ENCODE peak calls at places on chromosomes 6 and 20, in nine cellular contexts. U is dorsolateral prefrontal cortex, F is CD14-positive monocyte, M is NB4, Q is endothelial cell, T is uterus, G is AG10803, Z is breast epithelium, Y is HFF-Myc. I is an unnamed sample.

GRCh38 chr20:11544029-11544678 is 373.5 kb upstream of the BTBD3 start:
- DNase-seq in U (no peak), Y (peak), Z (no peak), Q (peak), F (no peak), G (peak), T (peak), M (peak), I (peak)

GRCh38 chr6:25122622-25123237 is 156.4 kb upstream of the CARMIL1 start:
- DNase-seq in M (no peak), Z (no peak), U (no peak), T (no peak), Q (no peak), Y (no peak), G (no peak), F (no peak), I (no peak)

GRCh38 chr6:108030223-108030622 is 44.3 kb downstream of the OSTM1 start:
- DNase-seq in Q (no peak), F (no peak), Z (no peak), M (no peak), T (no peak), Y (no peak), G (no peak), U (no peak), I (no peak)

GRCh38 chr20:45969712-45970634 is 2.0 kb downstream of the ZNF335 start:
- DNase-seq in Z (no peak), G (peak), Q (peak), U (peak), Y (peak), F (peak), T (no peak), M (peak), I (peak)

GRCh38 chr20:37516697-37517370 is 4.2 kb upstream of the NNAT start:
- DNase-seq in Q (no peak), U (no peak), T (no peak), F (no peak), G (peak), Y (peak), Z (no peak), M (no peak), I (no peak)

GRCh38 chr6:111154981-111155380 is 67.7 kb downstream of the SLC16A10 start:
- DNase-seq in U (no peak), M (no peak), G (no peak), Z (no peak), Y (no peak), F (no peak), Q (no peak), T (no peak), I (peak)

GRCh38 chr6:81864124-81864523 is 111.6 kb upstream of the TENT5A start:
- DNase-seq in U (no peak), T (no peak), Y (no peak), G (no peak), Q (no peak), M (no peak), Z (no peak), F (no peak), I (no peak)

GRCh38 chr6:116971959-116972358 is 94.9 kb downstream of the RFX6 start:
- DNase-seq in Y (peak), M (peak), F (no peak), G (peak), U (no peak), Z (no peak), T (no peak), Q (peak), I (peak)

GRCh38 chr6:43860285-43860684 is 90.3 kb downstream of the VEGFA start:
- DNase-seq in F (peak), M (no peak), Q (no peak), U (no peak), T (no peak), Y (no peak), Z (no peak), G (no peak), I (no peak)

DNA sequence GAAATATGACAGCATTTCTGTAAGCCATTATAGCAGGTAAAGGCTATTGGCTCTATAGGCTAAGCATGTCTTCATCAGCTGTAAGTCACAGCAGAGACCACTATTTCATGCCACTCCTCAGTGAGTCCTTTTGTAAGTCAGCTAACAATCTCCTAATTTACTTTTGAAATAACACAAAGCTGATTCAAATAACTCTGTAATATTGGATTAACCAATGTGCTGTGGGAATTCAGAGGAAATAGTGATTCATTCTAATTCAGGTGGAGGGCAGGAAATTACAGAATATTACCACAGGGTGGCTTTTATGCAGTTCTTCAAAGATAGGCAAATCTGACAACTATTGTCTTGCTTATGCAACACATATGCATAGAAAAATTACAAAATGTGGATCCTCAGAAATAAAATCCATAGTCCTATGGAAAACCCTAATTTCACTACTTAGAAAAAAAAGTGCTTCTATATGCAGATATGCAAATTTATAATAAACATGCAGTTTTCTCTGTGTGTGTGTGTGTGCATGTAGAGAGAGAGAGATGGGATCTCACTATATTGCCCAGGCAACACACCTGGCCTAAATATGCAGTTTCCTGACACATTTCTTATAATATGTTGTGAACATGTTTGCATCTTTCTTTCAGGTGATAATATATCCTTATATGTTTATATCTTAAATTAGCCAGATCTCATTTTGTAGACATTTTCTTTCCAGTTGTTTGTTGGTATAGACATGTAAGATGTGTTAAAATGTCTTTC is 4.8 kb upstream of the SMIM28 start:
- DNase-seq in Z (no peak), Q (no peak), G (no peak), M (peak), U (no peak), T (no peak), Y (no peak), F (no peak), I (no peak)
- TF ChIP-seq CTCF in Z (no peak), Q (no peak), G (no peak), M (no peak), U (no peak), T (no peak), Y (no peak), F (peak), I (no peak)

GRCh38 chr6:154569136-154569862 is 58.8 kb upstream of the CNKSR3 start:
- DNase-seq in U (no peak), T (no peak), Y (no peak), G (no peak), Z (no peak), Q (no peak), F (no peak), M (no peak), I (no peak)

GRCh38 chr6:154566866-154567265 is 56.4 kb upstream of the CNKSR3 start:
- DNase-seq in Y (no peak), Z (no peak), Q (no peak), M (no peak), U (no peak), F (no peak), T (no peak), G (no peak), I (no peak)

GRCh38 chr6:154570505-154570904 is 60.0 kb upstream of the CNKSR3 start:
- DNase-seq in Z (no peak), Q (no peak), U (no peak), G (no peak), M (no peak), Y (no peak), F (no peak), T (no peak), I (no peak)

GRCh38 chr6:154565331-154565730 is 54.8 kb upstream of the CNKSR3 start:
- DNase-seq in F (no peak), U (no peak), Y (no peak), Z (no peak), G (no peak), T (no peak), Q (no peak), M (no peak), I (no peak)

GRCh38 chr6:154567695-154568220 is 57.3 kb upstream of the CNKSR3 start:
- DNase-seq in F (no peak), Q (no peak), T (no peak), G (no peak), Z (no peak), M (no peak), Y (no peak), U (no peak), I (no peak)
- TF ChIP-seq CTCF in F (no peak), Q (no peak), T (no peak), G (no peak), Z (no peak), M (no peak), Y (no peak), U (no peak), I (no peak)

GRCh38 chr6:70563540-70563939 is 3.2 kb upstream of the SDHAF4 start:
- DNase-seq in Q (no peak), T (peak), M (no peak), U (no peak), F (no peak), Y (no peak), Z (no peak), G (peak), I (no peak)

DNA sequence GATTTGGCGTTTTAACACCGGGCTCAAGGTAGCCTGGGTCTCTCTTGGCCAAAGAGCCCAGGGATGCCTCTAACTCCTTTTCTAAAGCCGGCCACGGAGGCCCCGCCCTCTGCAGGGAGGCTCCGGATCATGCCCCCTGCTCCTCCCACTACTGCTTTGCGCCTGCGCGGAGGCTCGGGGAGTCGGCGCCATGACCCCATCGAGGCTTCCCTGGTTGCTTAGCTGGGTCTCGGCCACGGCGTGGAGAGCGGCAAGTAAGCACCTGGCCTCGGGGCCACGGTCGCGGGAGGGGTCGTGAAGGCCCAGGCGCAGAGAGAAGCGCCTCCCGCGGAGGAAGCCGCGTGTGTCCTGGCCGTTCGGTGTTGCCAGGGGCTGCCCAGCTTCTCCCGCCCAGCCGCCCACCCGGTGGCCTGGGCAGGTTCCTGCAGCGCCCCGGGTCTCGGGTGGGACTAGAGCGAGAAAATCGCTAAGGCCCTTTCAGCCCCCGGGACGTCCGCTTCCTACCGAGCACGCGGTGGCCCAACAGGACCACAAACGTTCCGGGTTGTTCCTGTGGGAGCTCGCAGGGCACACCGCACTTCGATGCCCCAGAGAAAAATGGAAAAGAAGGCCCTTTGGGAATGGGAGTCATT is at the start of gene SDHAF4:
- DNase-seq in Y (peak), T (peak), U (peak), Q (peak), G (peak), Z (peak), F (peak), M (peak), I (peak)
- TF ChIP-seq CTCF in Y (no peak), T (no peak), U (peak), Q (no peak), G (peak), Z (no peak), F (no peak), M (no peak), I (no peak)

GRCh38 chr6:29602564-29603361 is 17.8 kb downstream of the OR2H2 start:
- DNase-seq in M (peak), Q (peak), G (no peak), U (no peak), T (no peak), Z (no peak), Y (no peak), F (no peak), I (peak)
- TF ChIP-seq CTCF in M (peak), Q (no peak), G (no peak), U (peak), T (no peak), Z (no peak), Y (peak), F (no peak), I (no peak)

GRCh38 chr20:36493013-36493800 is 48.1 kb upstream of the MYL9 start:
- DNase-seq in Y (no peak), U (no peak), Z (no peak), M (peak), Q (peak), G (no peak), T (no peak), F (no peak), I (peak)
- TF ChIP-seq CTCF in Y (peak), U (peak), Z (no peak), M (peak), Q (peak), G (peak), T (peak), F (no peak), I (no peak)

GRCh38 chr20:32975698-32976674 is 28.2 kb downstream of the SUN5 start:
- DNase-seq in U (no peak), M (no peak), Y (no peak), G (no peak), Q (no peak), F (no peak), T (no peak), Z (no peak), I (no peak)
- TF ChIP-seq CTCF in U (no peak), M (no peak), Y (no peak), G (no peak), Q (no peak), F (no peak), T (no peak), Z (no peak), I (no peak)

GRCh38 chr20:6157345-6157744 is 34.5 kb upstream of the FERMT1 start:
- DNase-seq in F (no peak), M (peak), Q (no peak), Y (no peak), G (no peak), T (no peak), U (no peak), Z (no peak), I (no peak)
- TF ChIP-seq CTCF in F (no peak), M (peak), Q (no peak), Y (peak), G (no peak), T (no peak), U (no peak), Z (no peak), I (peak)

GRCh38 chr20:23609486-23610109 is 3.9 kb upstream of the CST9 start:
- DNase-seq in T (no peak), Z (no peak), U (no peak), Q (no peak), G (no peak), F (no peak), Y (no peak), M (no peak), I (no peak)

GRCh38 chr20:23605867-23606651 is at the start of gene CST9:
- DNase-seq in Y (no peak), U (no peak), Z (no peak), M (no peak), F (peak), G (no peak), Q (no peak), T (no peak), I (no peak)

GRCh38 chr20:23607497-23608245 is 2.0 kb upstream of the CST9 start:
- DNase-seq in T (no peak), G (no peak), U (no peak), Y (no peak), Z (no peak), F (no peak), Q (no peak), M (no peak), I (no peak)

GRCh38 chr20:23608251-23608846 is 2.6 kb upstream of the CST9 start:
- DNase-seq in F (no peak), G (no peak), M (no peak), Z (no peak), Y (no peak), Q (no peak), T (no peak), U (no peak), I (no peak)

GRCh38 chr20:23606652-23607049 is 934 bp upstream of the CST9 start:
- DNase-seq in G (peak), T (peak), Q (peak), F (peak), M (peak), Z (peak), Y (peak), U (no peak), I (peak)
- TF ChIP-seq CTCF in G (peak), T (peak), Q (peak), F (peak), M (peak), Z (peak), Y (peak), U (peak), I (peak)

GRCh38 chr20:64257107-64257757 is 1.7 kb downstream of the PCMTD2 start:
- DNase-seq in Y (no peak), M (no peak), Q (no peak), F (no peak), U (no peak), G (no peak), T (no peak), Z (no peak), I (no peak)

GRCh38 chr20:64256282-64256947 is 867 bp downstream of the PCMTD2 start:
- DNase-seq in Z (no peak), Q (no peak), F (no peak), G (peak), U (no peak), T (no peak), M (no peak), Y (no peak), I (no peak)

GRCh38 chr20:64254156-64254555 is 1.4 kb upstream of the PCMTD2 start:
- DNase-seq in U (no peak), Z (peak), Y (no peak), M (no peak), Q (no peak), G (no peak), T (no peak), F (no peak), I (no peak)

GRCh38 chr20:64254571-64255360 is 782 bp upstream of the PCMTD2 start:
- DNase-seq in Q (no peak), M (no peak), Y (no peak), U (no peak), G (no peak), Z (peak), T (no peak), F (no peak), I (no peak)

DNA sequence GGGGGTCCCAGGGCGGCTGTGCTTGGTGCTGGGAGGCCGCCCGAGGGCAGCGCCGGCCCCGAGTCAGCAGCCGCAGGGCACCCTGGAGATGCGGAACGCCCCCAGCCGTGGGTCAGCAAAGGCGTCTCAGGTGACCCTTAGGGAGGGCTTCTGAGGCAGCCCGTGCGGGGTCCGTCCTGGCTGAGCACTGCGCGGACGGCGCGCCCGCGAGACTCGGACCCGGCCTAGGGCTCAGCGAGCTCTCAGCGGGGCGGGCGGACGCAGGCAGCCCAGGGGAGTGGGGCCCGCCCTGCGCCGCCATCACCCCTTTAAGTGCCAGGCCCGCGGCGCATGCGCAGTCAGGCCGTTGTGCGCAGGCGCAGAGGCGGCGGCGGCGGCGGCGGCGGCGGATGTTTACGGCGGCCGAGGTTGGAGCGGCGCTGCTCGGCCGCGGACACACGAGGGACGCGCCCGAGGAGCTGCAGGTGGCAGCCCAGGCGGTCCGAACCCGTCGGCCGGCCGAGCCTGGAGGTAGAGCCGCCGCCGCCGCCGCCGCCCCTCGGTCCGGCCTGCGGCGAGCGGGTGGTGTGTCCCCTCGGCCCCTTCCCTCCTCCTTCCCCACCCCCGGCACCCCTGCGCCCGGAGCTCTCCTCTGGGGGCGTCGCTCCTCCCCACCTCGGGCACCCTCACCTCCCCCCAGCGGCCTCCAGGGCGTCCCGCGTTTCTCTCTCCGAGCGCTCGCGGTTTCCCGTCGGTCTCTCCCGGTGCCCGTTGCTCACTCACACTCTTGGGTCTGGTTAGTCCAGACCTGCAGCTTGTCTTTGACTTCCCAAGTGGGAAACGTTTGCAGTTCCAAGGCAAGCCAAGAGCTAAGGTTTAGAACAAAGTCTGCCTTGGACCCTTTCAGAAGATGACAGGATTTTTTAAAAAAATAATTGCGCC is at the start of gene PCMTD2:
- DNase-seq in U (peak), Z (peak), Q (peak), T (peak), F (peak), Y (peak), G (peak), M (peak), I (peak)
- TF ChIP-seq CTCF in U (peak), Z (peak), Q (no peak), T (peak), F (no peak), Y (no peak), G (no peak), M (no peak), I (no peak)